ENCODE peak calls at places on chromosome X, in six cellular contexts. O, A, G, W, Z and B are unnamed samples. For H3K27me3 and H3K36me3, the result is how much of the 10 kb centered on the place peaks cover.

GRCh38 chrX:67726028-67726427 is 182.2 kb downstream of the AR start:
- DNase-seq in G (no peak), W (no peak), Z (no peak), A (no peak), O (no peak), B (no peak)

GRCh38 chrX:152601848-152602616 is 35.7 kb upstream of the GABRQ start:
- DNase-seq in O (no peak), W (no peak), G (no peak), A (no peak), Z (no peak), B (no peak)

GRCh38 chrX:79854469-79854868 is 160.1 kb upstream of the TBX22 start:
- DNase-seq in G (no peak), A (no peak), O (no peak), W (no peak), Z (no peak), B (no peak)

GRCh38 chrX:136867518-136867917 is 13.0 kb downstream of the RBMX start:
- DNase-seq in W (no peak), G (no peak), Z (no peak), A (no peak), O (no peak), B (no peak)

GRCh38 chrX:105647749-105648148 is 174.6 kb upstream of the NRK start:
- DNase-seq in W (no peak), G (no peak), A (no peak), Z (no peak), O (no peak), B (no peak)

GRCh38 chrX:97984641-97985040 is 1100.9 kb downstream of the RPA4 start:
- DNase-seq in A (no peak), G (no peak), W (no peak), O (no peak), Z (no peak), B (no peak)

GRCh38 chrX:29561417-29561816 is 653.9 kb upstream of the MAGEB2 start:
- DNase-seq in Z (no peak), W (no peak), A (no peak), G (no peak), O (no peak), B (no peak)

GRCh38 chrX:32137525-32137924 is 1065.7 kb upstream of the FTHL17 start:
- DNase-seq in W (peak), Z (no peak), A (no peak), G (no peak), O (no peak), B (no peak)

GRCh38 chrX:78747471-78747870 is at the start of gene LPAR4:
- DNase-seq in O (no peak), Z (no peak), W (peak), G (no peak), A (no peak), B (peak)

GRCh38 chrX:31232506-31232905 is 160.7 kb upstream of the FTHL17 start:
- DNase-seq in G (no peak), W (no peak), Z (no peak), O (no peak), A (no peak), B (no peak)

GRCh38 chrX:123959281-123960063 is 2.0 kb upstream of the STAG2 start:
- DNase-seq in A (peak), O (no peak), G (peak), Z (peak), W (peak), B (no peak)

GRCh38 chrX:12595746-12596145 is 195.5 kb upstream of the PRPS2 start:
- DNase-seq in A (no peak), Z (no peak), W (no peak), O (no peak), G (no peak), B (no peak)

GRCh38 chrX:87299563-87300160 is 217.9 kb upstream of the KLHL4 start:
- DNase-seq in O (no peak), Z (no peak), G (no peak), W (peak), A (no peak), B (no peak)

GRCh38 chrX:34764842-34765241 is 107.8 kb upstream of the TMEM47 start:
- DNase-seq in Z (no peak), G (no peak), O (no peak), W (no peak), A (no peak), B (no peak)

GRCh38 chrX:100409316-100410082 is 574 bp downstream of the PCDH19 start:
- DNase-seq in Z (no peak), G (no peak), A (peak), O (no peak), W (no peak), B (no peak)

GRCh38 chrX:100410901-100411801 is 1.1 kb upstream of the PCDH19 start:
- DNase-seq in G (no peak), O (no peak), A (peak), W (peak), Z (no peak), B (no peak)

GRCh38 chrX:100408643-100409315 is 1.3 kb downstream of the PCDH19 start:
- DNase-seq in A (peak), Z (no peak), W (peak), O (no peak), G (no peak), B (no peak)

GRCh38 chrX:100411802-100412333 is 1.8 kb upstream of the PCDH19 start:
- DNase-seq in O (no peak), G (no peak), A (no peak), W (no peak), Z (no peak), B (no peak)

DNA sequence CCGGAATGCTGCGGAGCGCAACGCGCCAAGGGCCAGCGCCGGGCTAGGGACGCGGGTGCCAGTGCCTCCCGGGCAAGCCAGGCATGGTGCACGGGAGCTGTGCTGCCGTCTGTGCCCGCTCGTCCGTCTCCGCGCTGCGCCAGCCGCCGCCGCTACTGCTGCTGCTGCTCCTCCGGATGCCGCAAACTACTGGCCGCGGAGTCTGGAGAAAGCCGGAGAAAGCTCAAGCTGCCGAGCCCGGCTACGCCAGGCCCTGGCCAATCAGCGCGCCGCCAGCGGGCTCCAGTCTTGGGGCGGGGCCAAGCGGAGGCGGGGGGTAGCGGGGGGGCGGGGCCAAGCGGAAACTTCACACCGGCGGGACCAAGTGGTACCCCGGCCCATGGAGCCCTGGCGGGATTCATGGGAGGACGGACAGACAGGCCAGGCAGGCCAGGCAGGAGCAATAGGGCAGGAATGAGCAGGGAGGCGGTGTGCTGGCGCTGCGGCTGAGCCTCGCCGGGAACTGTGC is at the start of gene PCDH19:
- DNase-seq in Z (no peak), O (no peak), W (peak), A (peak), G (peak), B (peak)
- H3K27me3 ChIP-seq in Z (under half), O (under half), W (under half), A (under half), G (under half), B (half or more)

GRCh38 chrX:3124041-3124440 is 82.8 kb downstream of the ARSF start:
- DNase-seq in A (no peak), W (no peak), Z (no peak), O (no peak), G (no peak), B (no peak)

GRCh38 chrX:3134316-3134715 is 93.0 kb downstream of the ARSF start:
- DNase-seq in G (no peak), W (no peak), O (no peak), A (no peak), Z (no peak), B (no peak)

DNA sequence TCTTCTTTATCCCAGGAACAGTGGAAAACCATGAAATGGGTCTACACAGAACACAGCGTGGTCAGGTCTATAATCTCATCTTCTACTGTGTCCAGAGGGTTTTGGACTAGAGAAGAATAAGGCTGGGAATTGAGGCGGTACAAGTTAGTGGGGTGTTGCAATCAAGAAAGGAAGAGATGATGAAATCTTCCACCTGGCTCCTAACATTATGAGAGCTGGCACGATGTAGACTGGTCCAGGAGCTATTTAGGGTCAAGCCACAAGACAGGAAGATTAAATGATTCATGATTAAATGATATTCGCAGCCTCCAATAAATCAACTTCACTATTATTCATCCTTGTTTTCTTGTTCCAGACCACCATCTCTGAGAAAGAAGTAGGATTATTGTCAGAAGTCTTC is 88.0 kb downstream of the ARSF start:
- DNase-seq in G (no peak), A (no peak), O (no peak), W (no peak), Z (no peak), B (peak)
- H3K36me3 ChIP-seq in G (under half), A (under half), O (under half), W (under half), Z (under half), B (under half)

DNA sequence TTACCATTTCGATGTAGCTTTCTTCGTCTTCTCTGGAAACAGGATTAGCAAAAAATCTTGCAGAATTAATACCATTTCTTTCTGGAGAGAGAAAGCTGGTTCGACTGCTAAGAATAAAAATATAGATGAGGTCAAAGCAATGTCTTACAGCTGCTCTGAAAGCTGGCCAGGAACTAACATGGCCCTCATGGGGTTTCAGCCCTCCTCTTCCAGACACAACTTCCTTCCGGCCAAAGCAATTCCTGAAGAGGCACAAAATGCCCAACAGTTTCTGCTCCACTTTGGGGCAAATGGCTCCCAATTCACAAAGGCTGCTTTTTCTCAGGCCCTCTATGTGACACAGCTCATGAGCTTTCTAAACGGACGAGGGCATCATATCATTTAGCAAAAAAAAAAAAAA is 42.5 kb upstream of the CTAG2 start:
- DNase-seq in W (no peak), A (no peak), Z (no peak), G (no peak), O (no peak), B (no peak)
- H3K27me3 ChIP-seq in W (under half), A (under half), Z (under half), G (under half), O (under half), B (under half)

DNA sequence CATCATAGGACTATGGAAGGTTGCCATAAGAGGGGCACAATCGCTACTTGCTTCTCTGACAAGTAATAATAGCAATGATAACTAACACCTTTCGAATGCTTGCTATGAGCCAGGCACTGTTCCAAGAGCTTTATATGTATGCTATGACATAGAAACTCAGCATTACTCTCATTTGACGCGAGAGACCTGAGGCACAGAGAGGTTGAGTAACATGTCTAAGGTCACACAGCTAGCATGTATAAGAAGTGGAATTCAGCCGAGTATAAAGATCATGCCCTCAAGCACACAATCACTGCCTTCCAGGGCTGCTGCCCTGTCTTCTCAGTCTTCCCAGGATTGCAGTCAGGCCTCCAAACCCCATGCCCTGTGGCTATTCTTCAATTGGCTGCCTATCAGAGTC is 19.5 kb downstream of the PJA1 start:
- DNase-seq in Z (no peak), A (no peak), O (no peak), G (no peak), W (no peak), B (no peak)
- H3K36me3 ChIP-seq in Z (under half), A (under half), O (under half), G (under half), W (under half), B (under half)